ENCODE peak calls at places on chromosomes 6 and 20, in nine cellular contexts. J is psoas muscle, Z is pancreas, Q is ovary, W is endothelial cell of umbilical vein, S is left lung, R is coronary artery, E is body of pancreas, L is kidney. M is an unnamed sample.

GRCh38 chr6:27129095-27129815 is 118.2 kb upstream of the PRSS16 start:
- DNase-seq in R (no peak), Q (no peak), E (no peak), W (no peak), Z (no peak), L (no peak), J (no peak), S (no peak), M (no peak)

GRCh38 chr6:150069707-150070106 is 786 bp upstream of the ULBP3 start:
- DNase-seq in L (no peak), J (no peak), Q (no peak), E (peak), S (no peak), R (peak), W (no peak), Z (peak), M (peak)

GRCh38 chr6:75204959-75205775 is 686 bp downstream of the COL12A1 start:
- DNase-seq in E (peak), Q (peak), S (peak), R (peak), L (peak), J (peak), Z (peak), W (peak), M (no peak)

GRCh38 chr6:6001443-6001842 is 5.3 kb downstream of the NRN1 start:
- DNase-seq in W (no peak), Z (no peak), Q (no peak), L (no peak), J (no peak), E (no peak), S (no peak), R (no peak), M (no peak)

GRCh38 chr6:3596736-3597135 is 139.9 kb upstream of the SLC22A23 start:
- DNase-seq in Q (no peak), E (no peak), R (no peak), J (no peak), L (no peak), W (peak), Z (no peak), S (no peak), M (no peak)

GRCh38 chr6:42566614-42567208 is 2.9 kb downstream of the UBR2 start:
- DNase-seq in S (no peak), L (no peak), Q (no peak), R (no peak), J (no peak), E (no peak), W (no peak), Z (no peak), M (no peak)

GRCh38 chr6:130178692-130179091 is 44.1 kb downstream of the SAMD3 start:
- DNase-seq in R (no peak), S (no peak), E (no peak), Z (no peak), J (no peak), W (no peak), L (no peak), Q (no peak), M (no peak)

GRCh38 chr6:26538936-26539615 is 910 bp downstream of the HMGN4 start:
- DNase-seq in J (no peak), Q (no peak), L (no peak), E (no peak), S (no peak), Z (no peak), W (no peak), R (no peak), M (no peak)

GRCh38 chr6:134419717-134420116 is 101.8 kb upstream of the SGK1 start:
- DNase-seq in L (no peak), S (no peak), Q (no peak), Z (no peak), J (no peak), R (no peak), E (no peak), W (no peak), M (no peak)

GRCh38 chr6:40755046-40755681 is 168.0 kb upstream of the LRFN2 start:
- DNase-seq in Q (no peak), J (no peak), L (peak), W (no peak), E (no peak), R (no peak), S (no peak), Z (no peak), M (no peak)

GRCh38 chr6:137370871-137371633 is 123.1 kb downstream of the OLIG3 start:
- DNase-seq in L (no peak), J (no peak), Q (no peak), Z (no peak), R (no peak), W (no peak), E (no peak), S (no peak), M (no peak)

GRCh38 chr20:42027746-42028268 is 409.6 kb upstream of the CHD6 start:
- DNase-seq in E (no peak), S (no peak), Z (no peak), W (no peak), L (no peak), Q (no peak), R (no peak), J (no peak), M (no peak)

GRCh38 chr6:125528614-125529013 is 220.8 kb upstream of the HEY2 start:
- DNase-seq in R (no peak), Z (no peak), L (peak), Q (no peak), S (peak), W (no peak), J (no peak), E (no peak), M (no peak)

DNA sequence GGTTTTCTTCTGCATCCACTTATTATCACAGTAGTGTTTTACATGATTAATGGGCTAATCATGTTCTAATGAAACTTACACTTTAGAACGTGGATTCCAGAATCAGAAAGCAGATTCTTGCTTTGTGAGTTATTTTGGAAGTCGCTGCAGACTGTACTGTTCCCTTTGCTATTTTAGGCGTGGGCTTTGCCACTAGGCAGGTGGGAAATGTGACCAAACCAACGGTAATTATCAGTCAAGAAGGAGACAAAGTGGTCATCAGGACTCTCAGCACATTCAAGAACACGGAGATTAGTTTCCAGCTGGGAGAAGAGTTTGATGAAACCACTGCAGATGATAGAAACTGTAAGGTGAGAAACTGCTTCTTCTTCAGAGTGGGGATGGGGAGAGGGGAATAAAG is 598 bp downstream of the FABP7 start:
- DNase-seq in J (no peak), L (no peak), E (no peak), Q (no peak), Z (no peak), W (no peak), R (no peak), S (no peak), M (no peak)
- H3K4me3 ChIP-seq in J (peak), L (no peak), E (no peak), Q (no peak), Z (no peak), W (no peak), R (no peak), S (no peak), M (no peak)

GRCh38 chr6:152632383-152632782 is 4.8 kb downstream of the SYNE1 start:
- DNase-seq in J (no peak), E (no peak), Z (no peak), L (no peak), Q (no peak), S (no peak), W (no peak), R (no peak), M (no peak)

GRCh38 chr6:152635949-152636674 is 1.1 kb downstream of the SYNE1 start:
- DNase-seq in W (peak), E (peak), S (peak), Z (no peak), L (peak), R (no peak), Q (peak), J (no peak), M (peak)

GRCh38 chr6:152631376-152631775 is 5.8 kb downstream of the SYNE1 start:
- DNase-seq in L (no peak), Q (no peak), Z (no peak), E (no peak), W (no peak), J (no peak), R (no peak), S (no peak), M (no peak)

GRCh38 chr6:152634773-152635172 is 2.4 kb downstream of the SYNE1 start:
- DNase-seq in R (no peak), W (no peak), L (no peak), S (peak), E (no peak), J (no peak), Q (no peak), Z (no peak), M (peak)

GRCh38 chr6:152630832-152631231 is 6.3 kb downstream of the SYNE1 start:
- DNase-seq in Z (no peak), R (no peak), Q (no peak), S (no peak), E (no peak), L (no peak), W (no peak), J (no peak), M (no peak)
- H3K27ac ChIP-seq in Z (no peak), R (no peak), Q (no peak), S (no peak), E (no peak), L (no peak), W (no peak), J (no peak), M (no peak)

GRCh38 chr20:45827030-45827652 is at the start of gene TNNC2:
- DNase-seq in R (no peak), Z (no peak), W (no peak), Q (no peak), E (no peak), L (no peak), J (peak), S (no peak), M (no peak)
- H3K4me3 ChIP-seq in R (no peak), Z (no peak), W (no peak), Q (no peak), E (no peak), L (no peak), J (peak), S (no peak), M (no peak)

DNA sequence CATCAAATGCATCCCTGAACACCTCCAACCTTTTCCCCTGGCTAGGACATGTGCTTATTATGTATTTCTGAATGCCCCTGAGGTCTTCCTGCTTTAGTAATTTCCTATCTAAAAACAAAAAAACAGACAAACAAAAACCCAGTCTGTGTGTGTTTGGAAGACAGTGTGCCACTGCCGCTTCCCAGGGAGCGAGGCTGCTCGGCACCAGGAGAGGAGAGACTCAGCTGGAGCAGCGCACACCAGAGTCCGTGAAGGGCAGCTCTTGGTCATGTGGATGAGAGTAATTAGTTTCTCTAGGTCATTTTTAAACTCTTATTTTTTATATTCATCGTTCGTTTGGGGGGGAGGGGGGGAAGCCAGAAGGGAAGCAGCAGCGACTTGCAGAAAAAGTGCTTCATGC is 10.0 kb upstream of the ANKRD60 start:
- DNase-seq in Q (no peak), L (no peak), S (no peak), J (no peak), W (no peak), E (no peak), R (no peak), Z (no peak), M (no peak)
- H3K27ac ChIP-seq in Q (no peak), L (no peak), S (no peak), J (no peak), W (no peak), E (no peak), R (no peak), Z (no peak), M (no peak)

DNA sequence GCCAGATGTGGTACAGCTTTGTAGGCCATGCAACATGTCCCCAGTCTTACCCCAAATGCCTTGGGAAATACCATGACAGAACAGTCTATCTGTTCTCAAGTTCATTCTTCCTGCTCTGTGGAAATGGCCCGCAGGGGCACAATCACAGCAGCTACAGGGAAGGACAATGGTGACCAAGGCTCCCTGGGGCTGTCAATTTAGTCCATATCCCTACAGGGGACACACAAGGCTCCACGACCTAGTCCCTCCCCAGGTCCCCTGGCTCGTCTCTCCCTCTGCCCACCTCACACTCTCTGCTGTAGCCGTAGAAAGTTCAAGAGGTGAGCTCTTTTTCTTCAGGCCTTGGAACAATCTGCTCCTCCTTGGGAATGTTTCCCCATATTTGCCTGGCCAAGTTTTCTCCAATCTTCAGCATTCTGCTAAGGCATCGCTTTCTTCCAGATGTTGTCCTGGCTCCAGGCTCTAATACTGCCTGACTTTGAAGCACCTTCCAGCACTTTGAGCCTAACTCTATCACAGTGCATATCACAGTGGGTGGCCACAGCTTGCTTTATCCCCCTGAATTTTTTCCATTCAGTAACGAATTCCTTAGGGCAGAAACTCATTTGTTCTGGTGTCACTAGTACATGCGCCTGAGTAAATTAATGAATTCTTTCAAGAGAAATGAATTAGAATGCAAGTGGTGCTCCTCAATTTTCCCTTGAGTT is 92.7 kb downstream of the MAP3K7 start:
- DNase-seq in R (no peak), Z (no peak), S (peak), E (no peak), J (no peak), L (no peak), Q (no peak), W (no peak), M (no peak)
- H3K4me3 ChIP-seq in R (no peak), Z (no peak), S (no peak), E (no peak), J (no peak), L (no peak), Q (no peak), W (no peak), M (no peak)

GRCh38 chr6:148345176-148345575 is 2.5 kb downstream of the SASH1 start:
- DNase-seq in E (no peak), J (no peak), S (no peak), Z (no peak), W (peak), L (no peak), Q (no peak), R (no peak), M (no peak)

GRCh38 chr6:148342146-148343027 is at the start of gene SASH1:
- DNase-seq in W (peak), Q (peak), Z (peak), E (peak), J (peak), L (peak), R (peak), S (peak), M (peak)

GRCh38 chr6:148343383-148343782 is 745 bp downstream of the SASH1 start:
- DNase-seq in R (no peak), Q (no peak), L (no peak), J (no peak), Z (no peak), S (no peak), E (no peak), W (peak), M (no peak)

GRCh38 chr6:148340586-148341297 is 1.9 kb upstream of the SASH1 start:
- DNase-seq in S (no peak), J (no peak), R (no peak), Z (no peak), E (no peak), W (peak), L (no peak), Q (no peak), M (no peak)

GRCh38 chr6:148343028-148343374 is 363 bp downstream of the SASH1 start:
- DNase-seq in Z (no peak), W (no peak), Q (peak), R (no peak), S (no peak), J (peak), E (peak), L (peak), M (no peak)
- H3K27ac ChIP-seq in Z (peak), W (peak), Q (peak), R (peak), S (peak), J (peak), E (peak), L (peak), M (peak)

GRCh38 chr6:143536866-143537691 is 25.6 kb upstream of the FUCA2 start:
- DNase-seq in S (peak), L (peak), J (peak), Q (peak), R (peak), Z (peak), W (peak), E (peak), M (peak)
- H3K4me3 ChIP-seq in S (peak), L (peak), J (peak), Q (peak), R (peak), Z (peak), W (peak), E (no peak), M (peak)

GRCh38 chr20:44601801-44602204 is 19.4 kb downstream of the PKIG start:
- DNase-seq in S (no peak), W (peak), E (peak), R (peak), Z (no peak), J (peak), L (peak), Q (peak), M (no peak)
- H3K27ac ChIP-seq in S (peak), W (peak), E (peak), R (peak), Z (peak), J (peak), L (peak), Q (peak), M (peak)

M was measured in right lobe of liver.